ENCODE peak calls at places on chromosomes 1 and 21, in eight cellular contexts. O is activated gamma-delta T cell treated with Interleukin-2 at 50 U/mL for 16 hours; Q is GM18507; E is NCI-H226; S is CD4-positive, CD25-positive, alpha-beta regulatory T cell; L is activated CD4-positive, alpha-beta T cell treated with anti-CD3 and anti-CD28 coated beads, Interleukin-2, amount 50 U/mL, for 4 hours; U is neural progenitor cell; Y is occipital lobe. K is an unnamed sample.

GRCh38 chr1:185483647-185484450 is 166.8 kb upstream of the IVNS1ABP start:
- DNase-seq in O (no peak), Q (no peak), E (peak; percentile 35), S (no peak), L (no peak), U (peak; percentile 39), Y (no peak), K (peak; percentile 8)

GRCh38 chr21:26461500-26461899 is 111.6 kb downstream of the CYYR1 start:
- DNase-seq in O (no peak), Q (no peak), E (peak; percentile 6), S (no peak), L (no peak), U (no peak), Y (no peak), K (no peak)

GRCh38 chr1:6007318-6008083 is 15.3 kb upstream of the NPHP4 start:
- DNase-seq in O (no peak), Q (no peak), E (peak; percentile 91), S (no peak), L (no peak), U (no peak), Y (peak; percentile 56), K (no peak)

GRCh38 chr1:17527036-17527914 is 12.2 kb upstream of the ARHGEF10L start:
- DNase-seq in O (no peak), Q (no peak), E (peak; percentile 65), S (no peak), L (no peak), U (no peak), Y (no peak), K (no peak)

GRCh38 chr21:34351786-34352241 is 12.0 kb upstream of the KCNE2 start:
- DNase-seq in O (peak; percentile 18), Q (peak; percentile 42), E (no peak), S (no peak), L (no peak), U (peak; percentile 79), Y (peak; percentile 22), K (peak; percentile 84)

GRCh38 chr21:41186763-41187536 is 19.0 kb downstream of the BACE2 start:
- DNase-seq in O (no peak), Q (no peak), E (no peak), S (no peak), L (no peak), U (no peak), Y (no peak), K (no peak)

GRCh38 chr1:169312084-169312954 is 55.3 kb downstream of the NME7 start:
- DNase-seq in O (peak; percentile 38), Q (no peak), E (peak; percentile 91), S (peak; percentile 3), L (no peak), U (no peak), Y (no peak), K (peak; percentile 83)

GRCh38 chr1:43004587-43005459 is 46.2 kb upstream of the SLC2A1 start:
- DNase-seq in O (no peak), Q (no peak), E (no peak), S (no peak), L (no peak), U (no peak), Y (no peak), K (no peak)

GRCh38 chr1:60281360-60281932 is 207.9 kb upstream of the C1orf87 start:
- DNase-seq in O (no peak), Q (no peak), E (peak; percentile 71), S (no peak), L (no peak), U (peak; percentile 86), Y (peak; percentile 72), K (peak; percentile 69)

GRCh38 chr1:7679873-7680790 is 91.0 kb upstream of the VAMP3 start:
- DNase-seq in O (peak; percentile 32), Q (no peak), E (peak; percentile 6), S (peak; percentile 33), L (peak; percentile 43), U (peak; percentile 67), Y (peak; percentile 70), K (peak; percentile 62)

GRCh38 chr1:41863683-41864082 is 55.0 kb downstream of the HIVEP3 start:
- DNase-seq in O (no peak), Q (no peak), E (no peak), S (no peak), L (no peak), U (no peak), Y (no peak), K (no peak)

GRCh38 chr1:1614204-1614953 is 921 bp upstream of the MIB2 start:
- DNase-seq in O (no peak), Q (no peak), E (peak; percentile 75), S (no peak), L (peak; percentile 67), U (no peak), Y (peak; percentile 41), K (peak; percentile 71)

GRCh38 chr1:39694026-39694425 is 2.8 kb upstream of the HPCAL4 start:
- DNase-seq in O (no peak), Q (no peak), E (no peak), S (no peak), L (no peak), U (no peak), Y (no peak), K (no peak)

GRCh38 chr1:73674945-73675561 is 522.9 kb downstream of the LRRIQ3 start:
- DNase-seq in O (no peak), Q (no peak), E (no peak), S (no peak), L (no peak), U (peak; percentile 17), Y (no peak), K (peak; percentile 79)

GRCh38 chr1:151145158-151146071 is 1.0 kb downstream of the SEMA6C start:
- DNase-seq in O (peak; percentile 29), Q (no peak), E (no peak), S (no peak), L (no peak), U (peak; percentile 58), Y (peak; percentile 45), K (no peak)

GRCh38 chr1:241776911-241777310 is 71.1 kb upstream of the EXO1 start:
- DNase-seq in O (no peak), Q (no peak), E (no peak), S (no peak), L (no peak), U (no peak), Y (no peak), K (no peak)

GRCh38 chr1:12167493-12168429 is 970 bp downstream of the TNFRSF1B start:
- DNase-seq in O (no peak), Q (no peak), E (no peak), S (no peak), L (no peak), U (no peak), Y (no peak), K (peak; percentile 23)

GRCh38 chr21:39612233-39613028 is at the start of gene B3GALT5:
- DNase-seq in O (no peak), Q (no peak), E (no peak), S (no peak), L (no peak), U (peak; percentile 95), Y (no peak), K (no peak)

GRCh38 chr1:247294282-247294681 is 37.4 kb downstream of the ZNF496 start:
- DNase-seq in O (no peak), Q (no peak), E (peak; percentile 98), S (no peak), L (no peak), U (no peak), Y (no peak), K (no peak)

GRCh38 chr1:217921126-217921900 is 290.2 kb downstream of the SPATA17 start:
- DNase-seq in O (no peak), Q (no peak), E (no peak), S (no peak), L (no peak), U (no peak), Y (no peak), K (no peak)

GRCh38 chr1:50973875-50974617 is 4.0 kb downstream of the CDKN2C start:
- DNase-seq in O (no peak), Q (no peak), E (no peak), S (no peak), L (no peak), U (peak; percentile 60), Y (no peak), K (peak; percentile 45)

GRCh38 chr1:173330149-173330951 is 123.2 kb upstream of the TNFSF4 start:
- DNase-seq in O (no peak), Q (no peak), E (peak; percentile 53), S (no peak), L (no peak), U (no peak), Y (no peak), K (peak; percentile 79)

GRCh38 chr1:187267745-187268277 is 439.1 kb downstream of the PLA2G4A start:
- DNase-seq in O (no peak), Q (no peak), E (no peak), S (no peak), L (no peak), U (no peak), Y (no peak), K (no peak)

GRCh38 chr1:234985531-234986294 is 142.9 kb downstream of the TOMM20 start:
- DNase-seq in O (no peak), Q (no peak), E (no peak), S (no peak), L (no peak), U (no peak), Y (no peak), K (no peak)

K was measured in Kasumi-1.